ENCODE peak calls at places on chromosomes 13 and 19, in ten cellular contexts. O is tibial nerve; X is A673; K is fibroblast of mammary gland; Y is HFFc6; H is BE2C; F is mesothelial cell of epicardium; C is lower leg skin; S is CD8-positive, alpha-beta T cell; V is cardiac muscle cell. D is an unnamed sample.

GRCh38 chr13:72562686-72563085 is 164.7 kb downstream of the MZT1 start:
- DNase-seq in O (no peak), X (no peak), K (no peak), Y (no peak), H (no peak), F (no peak), C (no peak), S (no peak), V (no peak), D (no peak)

GRCh38 chr13:21138561-21138960 is 37.8 kb downstream of the SKA3 start:
- DNase-seq in O (no peak), X (no peak), K (no peak), Y (no peak), H (no peak), F (no peak), C (no peak), S (no peak), V (no peak), D (no peak)

GRCh38 chr13:83666126-83666525 is 216.1 kb downstream of the SLITRK1 start:
- DNase-seq in O (no peak), X (no peak), K (peak; percentile 54), Y (peak; percentile 13), H (no peak), F (no peak), C (no peak), S (no peak), V (no peak), D (no peak)

GRCh38 chr19:38718747-38719543 is 25.3 kb downstream of the CAPN12 start:
- DNase-seq in O (no peak), X (no peak), K (no peak), Y (peak; percentile 32), H (peak; percentile 44), F (no peak), C (no peak), S (no peak), V (peak; percentile 59), D (no peak)

GRCh38 chr19:39084732-39085080 is 538 bp downstream of the ACP7 start:
- DNase-seq in O (no peak), X (no peak), K (no peak), Y (no peak), H (no peak), F (no peak), C (no peak), S (no peak), V (no peak), D (no peak)

GRCh38 chr19:32231691-32232090 is 113.7 kb upstream of the ZNF507 start:
- DNase-seq in O (no peak), X (no peak), K (no peak), Y (no peak), H (no peak), F (no peak), C (peak; percentile 79), S (no peak), V (no peak), D (no peak)

GRCh38 chr19:14476663-14477401 is 1.7 kb upstream of the PTGER1 start:
- DNase-seq in O (no peak), X (peak; percentile 65), K (peak; percentile 89), Y (peak; percentile 29), H (no peak), F (no peak), C (no peak), S (peak; percentile 32), V (peak; percentile 57), D (no peak)

GRCh38 chr19:5691930-5692784 is 2.1 kb downstream of the RPL36 start:
- DNase-seq in O (no peak), X (no peak), K (peak; percentile 43), Y (no peak), H (peak; percentile 62), F (no peak), C (peak; percentile 84), S (no peak), V (no peak), D (no peak)

GRCh38 chr19:38264486-38265212 is at the start of gene SPINT2:
- DNase-seq in O (no peak), X (no peak), K (no peak), Y (no peak), H (no peak), F (peak; percentile 89), C (peak; percentile 95), S (peak; percentile 12), V (peak; percentile 89), D (peak; percentile 89)

GRCh38 chr19:39355253-39355652 is 13.0 kb downstream of the SAMD4B start:
- DNase-seq in O (no peak), X (no peak), K (no peak), Y (no peak), H (no peak), F (no peak), C (no peak), S (no peak), V (no peak), D (no peak)

GRCh38 chr13:113506871-113507388 is 16.4 kb upstream of the DCUN1D2 start:
- DNase-seq in O (no peak), X (no peak), K (no peak), Y (no peak), H (no peak), F (no peak), C (peak; percentile 70), S (no peak), V (no peak), D (no peak)

GRCh38 chr13:111492958-111493357 is 172.5 kb downstream of the TEX29 start:
- DNase-seq in O (no peak), X (no peak), K (no peak), Y (no peak), H (no peak), F (no peak), C (no peak), S (no peak), V (no peak), D (no peak)

GRCh38 chr19:32877977-32878745 is 8.6 kb upstream of the SLC7A9 start:
- DNase-seq in O (no peak), X (no peak), K (no peak), Y (no peak), H (no peak), F (no peak), C (peak; percentile 37), S (no peak), V (no peak), D (no peak)

DNA sequence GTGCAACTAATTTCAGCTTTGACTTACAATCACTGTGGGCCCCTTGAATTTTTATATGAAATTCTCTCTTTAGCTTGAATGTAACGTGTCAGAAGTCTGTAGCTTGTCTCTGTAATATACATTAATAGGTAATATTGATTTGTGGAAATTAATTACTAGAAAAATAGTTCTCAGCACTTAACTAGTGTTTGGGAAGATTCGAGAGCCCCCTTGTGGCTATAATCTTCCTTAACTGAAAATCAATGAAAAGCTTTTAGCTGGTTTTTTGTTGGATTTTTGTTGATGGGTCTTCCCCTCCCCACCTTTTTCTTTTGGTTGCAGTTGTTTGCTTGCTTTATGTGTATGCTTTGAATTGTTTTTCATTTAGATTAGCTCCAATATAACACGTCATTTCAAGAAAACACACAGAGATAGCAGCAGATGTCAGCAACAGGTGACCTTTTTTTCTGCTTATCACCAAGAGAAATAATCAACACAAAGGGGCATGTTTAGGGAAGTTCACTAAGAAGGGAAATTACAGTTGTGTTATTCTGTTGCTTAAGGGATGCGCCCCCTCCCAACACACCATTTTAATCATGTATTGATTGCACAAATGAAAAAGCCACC is 176.8 kb downstream of the OXGR1 start:
- DNase-seq in O (no peak), X (peak; percentile 22), K (peak; percentile 58), Y (no peak), H (no peak), F (no peak), C (no peak), S (no peak), V (peak; percentile 51), D (no peak)
- TF ChIP-seq CTCF in O (peak; percentile 30), X (peak; percentile 66), K (peak; percentile 58), Y (peak; percentile 71), H (peak; percentile 67), F (peak; percentile 74), C (no peak), S (no peak), V (peak; percentile 44), D (peak; percentile 85)

DNA sequence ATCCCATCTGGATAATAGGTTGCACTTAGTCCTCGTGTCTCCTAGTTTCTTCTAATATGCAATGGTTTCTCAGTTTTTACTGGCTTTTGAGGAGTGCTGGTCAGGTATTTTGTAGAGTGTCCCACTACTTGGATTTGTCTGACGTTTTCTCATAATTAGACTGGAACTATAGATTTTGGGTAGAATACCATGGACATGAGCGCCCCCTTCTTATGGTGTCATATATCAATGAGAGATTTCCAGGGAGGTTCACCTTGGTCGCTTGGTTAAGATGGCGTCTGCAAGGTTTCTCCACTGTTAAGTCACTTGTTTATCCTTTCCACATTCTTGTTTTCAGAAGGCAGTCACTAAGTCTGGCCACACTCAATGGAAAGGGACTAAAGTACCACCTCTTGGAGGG is 6.7 kb downstream of the SOHLH2 start:
- DNase-seq in O (no peak), X (no peak), K (peak; percentile 16), Y (no peak), H (no peak), F (no peak), C (no peak), S (no peak), V (no peak), D (no peak)
- TF ChIP-seq CTCF in O (no peak), X (peak; percentile 42), K (peak; percentile 10), Y (no peak), H (peak; percentile 21), F (no peak), C (no peak), S (no peak), V (no peak), D (no peak)

GRCh38 chr19:58218899-58219298 is 9.8 kb upstream of the ZNF544 start:
- DNase-seq in O (no peak), X (peak; percentile 43), K (peak; percentile 34), Y (no peak), H (peak; percentile 43), F (no peak), C (no peak), S (no peak), V (peak; percentile 18), D (no peak)
- TF ChIP-seq CTCF in O (no peak), X (peak; percentile 36), K (peak; percentile 6), Y (peak; percentile 70), H (peak; percentile 66), F (no peak), C (no peak), S (peak; percentile 26), V (peak; percentile 13), D (no peak)

DNA sequence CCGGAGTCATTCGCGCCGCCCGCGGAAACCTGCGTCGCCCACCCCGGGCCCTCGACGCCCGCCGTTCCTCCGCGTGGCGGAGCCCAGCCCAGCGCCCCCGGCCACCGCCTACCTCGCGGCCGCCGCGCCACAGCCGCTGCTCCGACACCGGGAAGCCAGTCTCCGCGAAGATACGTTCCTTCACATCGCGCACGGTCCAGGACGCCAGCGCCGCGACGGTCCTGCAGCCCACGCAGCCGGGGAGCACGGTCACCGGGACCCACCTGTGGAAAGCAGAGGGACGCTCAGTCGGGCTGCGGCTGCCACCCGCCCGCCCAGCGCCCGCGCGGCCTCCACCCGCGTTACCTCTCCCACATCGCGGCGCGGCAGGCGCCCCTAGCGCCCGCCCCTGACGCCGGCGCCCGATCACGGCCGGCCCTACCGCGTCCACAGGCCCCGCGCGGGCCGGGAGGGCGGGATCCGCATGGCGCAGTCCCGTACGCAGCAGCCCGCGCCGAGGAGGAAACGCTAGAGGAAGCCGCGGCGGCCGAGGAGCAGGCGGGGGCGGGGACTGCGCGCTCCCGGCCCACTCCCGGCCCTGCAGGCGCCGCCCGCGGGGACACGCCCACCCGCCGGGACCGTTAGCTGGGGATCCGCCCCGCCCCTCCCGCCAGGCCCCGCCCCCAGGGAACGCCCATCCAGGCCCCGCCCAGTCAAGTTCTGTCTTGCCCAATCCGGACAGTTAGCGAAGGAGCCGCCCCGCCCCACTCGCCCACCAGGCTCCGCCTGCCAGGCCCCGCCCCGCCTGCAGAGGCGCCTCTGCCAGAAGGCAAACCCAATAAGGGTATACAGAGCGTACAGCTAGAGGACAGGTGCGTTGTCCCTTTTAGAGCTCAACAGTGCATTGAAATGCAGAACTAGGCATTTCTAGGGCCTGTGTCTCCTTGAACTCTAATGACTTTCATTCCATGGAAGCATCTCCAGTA is 58.2 kb downstream of the SACS start:
- DNase-seq in O (peak; percentile 97), X (peak; percentile 95), K (peak; percentile 90), Y (peak; percentile 90), H (peak; percentile 99), F (peak; percentile 91), C (peak; percentile 99), S (peak; percentile 97), V (peak; percentile 96), D (peak; percentile 89)
- TF ChIP-seq CTCF in O (peak; percentile 14), X (no peak), K (no peak), Y (peak; percentile 67), H (no peak), F (peak; percentile 26), C (no peak), S (peak; percentile 37), V (no peak), D (peak; percentile 52)

D was measured in progenitor cell of endocrine pancreas.